ENCODE peak calls at places on chromosome 12, in five cellular contexts. L is HCT116, D is prostate gland, M is MM.1S, P is NB4. E is an unnamed sample.

GRCh38 chr12:117294206-117294605 is 67.2 kb downstream of the NOS1 start:
- DNase-seq in L (no peak), D (no peak), M (no peak), P (peak), E (no peak)

GRCh38 chr12:80781313-80781712 is 64.6 kb downstream of the MYF5 start:
- DNase-seq in L (no peak), D (no peak), M (no peak), P (no peak), E (no peak)

GRCh38 chr12:89970646-89971192 is 262.1 kb upstream of the ATP2B1 start:
- DNase-seq in L (no peak), D (no peak), M (no peak), P (no peak), E (no peak)

GRCh38 chr12:85733441-85733840 is 102.8 kb downstream of the RASSF9 start:
- DNase-seq in L (no peak), D (no peak), M (no peak), P (no peak), E (no peak)

GRCh38 chr12:61750604-61751003 is 509.6 kb upstream of the USP15 start:
- DNase-seq in L (no peak), D (no peak), M (no peak), P (no peak), E (no peak)

GRCh38 chr12:52945389-52946232 is 3.3 kb upstream of the KRT18 start:
- DNase-seq in L (no peak), D (no peak), M (no peak), P (no peak), E (no peak)

GRCh38 chr12:124592050-124592449 is 24.6 kb upstream of the NCOR2 start:
- DNase-seq in L (no peak), D (no peak), M (no peak), P (no peak), E (no peak)

GRCh38 chr12:96387981-96388380 is 12.3 kb downstream of the CDK17 start:
- DNase-seq in L (no peak), D (peak), M (no peak), P (no peak), E (peak)

GRCh38 chr12:107133462-107133861 is 40.1 kb upstream of the CRY1 start:
- DNase-seq in L (no peak), D (no peak), M (no peak), P (peak), E (no peak)

GRCh38 chr12:17793854-17794253 is 296.1 kb downstream of the RERGL start:
- DNase-seq in L (no peak), D (no peak), M (no peak), P (no peak), E (no peak)

GRCh38 chr12:40107803-40108620 is 2.1 kb upstream of the SLC2A13 start:
- DNase-seq in L (no peak), D (no peak), M (no peak), P (no peak), E (no peak)

GRCh38 chr12:126506426-126507182 is 1441.4 kb downstream of the AACS start:
- DNase-seq in L (no peak), D (no peak), M (peak), P (peak), E (no peak)

GRCh38 chr12:123267991-123268843 is 3.4 kb downstream of the CDK2AP1 start:
- DNase-seq in L (no peak), D (no peak), M (no peak), P (peak), E (no peak)

GRCh38 chr12:41932470-41932991 is 212.1 kb downstream of the GXYLT1 start:
- DNase-seq in L (no peak), D (no peak), M (no peak), P (peak), E (no peak)

GRCh38 chr12:110577717-110578521 is 5.2 kb downstream of the PPTC7 start:
- DNase-seq in L (peak), D (no peak), M (no peak), P (peak), E (no peak)

GRCh38 chr12:6058481-6059161 is 65.8 kb downstream of the VWF start:
- DNase-seq in L (no peak), D (no peak), M (no peak), P (no peak), E (no peak)

GRCh38 chr12:98592825-98593322 is 612 bp upstream of the SLC25A3 start:
- DNase-seq in L (no peak), D (no peak), M (peak), P (peak), E (no peak)

GRCh38 chr12:56299308-56299852 is 750 bp downstream of the CS start:
- DNase-seq in L (no peak), D (peak), M (peak), P (peak), E (peak)

GRCh38 chr12:112841891-112842290 is 50.3 kb downstream of the RPH3A start:
- DNase-seq in L (no peak), D (no peak), M (no peak), P (no peak), E (no peak)

GRCh38 chr12:89566615-89567014 is 40.8 kb upstream of the POC1B start:
- DNase-seq in L (no peak), D (no peak), M (no peak), P (peak), E (no peak)

GRCh38 chr12:26557326-26557725 is 275.7 kb downstream of the ITPR2 start:
- DNase-seq in L (no peak), D (no peak), M (no peak), P (no peak), E (no peak)

GRCh38 chr12:70757830-70758493 is 120.7 kb upstream of the PTPRB start:
- DNase-seq in L (no peak), D (no peak), M (no peak), P (no peak), E (no peak)

GRCh38 chr12:1928439-1929121 is 10.1 kb upstream of the CACNA2D4 start:
- DNase-seq in L (no peak), D (no peak), M (no peak), P (no peak), E (no peak)

GRCh38 chr12:11171145-11171952 is at the start of gene SMIM10L1:
- DNase-seq in L (peak), D (peak), M (peak), P (peak), E (peak)

GRCh38 chr12:95205685-95206084 is 11.6 kb downstream of the FGD6 start:
- DNase-seq in L (no peak), D (peak), M (peak), P (no peak), E (no peak)

GRCh38 chr12:116376354-116377193 is 99.1 kb upstream of the MED13L start:
- DNase-seq in L (no peak), D (no peak), M (no peak), P (no peak), E (no peak)

GRCh38 chr12:51323966-51324895 is at the start of gene BIN2:
- DNase-seq in L (no peak), D (no peak), M (peak), P (peak), E (no peak)

GRCh38 chr12:50925920-50926319 is 26.4 kb upstream of the HIGD1C start:
- DNase-seq in L (no peak), D (no peak), M (no peak), P (no peak), E (no peak)

GRCh38 chr12:88816201-88816600 is 235.9 kb upstream of the KITLG start:
- DNase-seq in L (no peak), D (no peak), M (no peak), P (no peak), E (peak)

DNA sequence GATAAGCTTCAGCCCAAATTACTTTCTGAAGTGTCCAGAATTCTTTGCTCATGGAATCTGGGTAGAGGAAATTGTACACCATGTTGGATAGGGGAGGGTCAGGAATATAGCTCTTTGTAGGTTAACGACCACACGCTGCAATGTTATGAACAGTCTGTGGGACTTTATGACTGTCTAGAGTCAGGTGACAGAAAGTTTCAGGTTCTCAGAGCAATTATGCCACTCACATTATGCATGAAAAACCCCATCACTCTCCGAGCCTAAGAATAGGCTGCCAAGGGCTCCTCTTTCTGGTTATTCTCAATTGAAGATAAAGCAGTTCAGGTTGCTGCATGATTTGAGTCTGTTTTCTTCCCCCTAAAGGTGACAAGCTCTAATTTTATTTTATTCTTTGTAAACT is 430.9 kb downstream of the ATP23 start:
- DNase-seq in L (no peak), D (no peak), M (peak), P (no peak), E (no peak)
- H3K4me3 ChIP-seq in L (no peak), D (no peak), M (peak), P (no peak), E (no peak)

GRCh38 chr12:104288635-104289258 is 14.8 kb upstream of the EID3 start:
- DNase-seq in L (peak), D (peak), M (peak), P (peak), E (peak)
- TF ChIP-seq CTCF in L (no peak), D (no peak), M (no peak), P (no peak), E (no peak)

DNA sequence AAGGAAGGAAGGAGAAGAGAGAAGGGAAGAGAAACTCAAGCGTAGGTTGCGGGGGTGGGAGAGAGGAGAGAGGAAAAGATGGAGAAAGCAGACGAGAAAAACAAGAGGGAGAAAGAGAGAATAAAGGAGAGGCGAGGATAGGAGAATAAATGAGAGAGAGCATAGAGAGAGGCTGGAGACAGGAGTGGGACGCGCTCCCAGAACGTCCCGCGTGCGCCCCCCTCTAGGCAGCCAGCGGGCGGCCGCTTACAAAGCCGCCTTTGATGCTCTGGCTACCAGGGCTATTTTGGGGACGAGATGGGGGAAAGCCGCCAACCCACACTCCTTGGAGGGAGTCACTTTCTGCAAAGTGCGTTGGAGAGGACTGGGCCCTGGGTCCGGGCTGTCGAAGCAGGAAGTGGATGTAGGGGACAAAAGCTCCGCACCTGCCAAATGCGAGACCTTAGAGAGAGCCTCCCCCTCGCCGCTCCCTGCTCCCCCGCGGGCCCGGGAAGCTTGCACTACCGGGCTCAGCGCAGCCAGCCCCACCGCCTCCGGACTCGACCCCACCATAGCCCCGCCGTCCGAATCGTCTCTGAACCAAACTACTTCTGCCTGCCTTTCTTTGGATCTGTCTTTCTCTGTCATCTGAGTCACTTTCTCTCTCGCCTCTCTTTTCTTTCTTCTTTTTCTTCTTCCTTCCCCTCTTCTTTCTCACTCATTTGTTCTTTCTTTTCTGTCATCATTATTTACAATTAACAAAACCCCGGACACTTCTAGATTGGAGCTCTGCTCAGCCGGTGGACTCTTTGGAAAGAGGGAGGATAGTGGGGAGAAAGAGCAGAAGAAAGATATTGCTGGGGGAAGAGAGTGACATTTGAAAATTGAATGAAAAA is 8.0 kb downstream of the ASCL1 start:
- DNase-seq in L (no peak), D (no peak), M (no peak), P (no peak), E (no peak)
- H3K4me3 ChIP-seq in L (no peak), D (no peak), M (no peak), P (no peak), E (no peak)

GRCh38 chr12:54126696-54127537 is 61.9 kb downstream of the SMUG1 start:
- DNase-seq in L (no peak), D (no peak), M (no peak), P (peak), E (no peak)

GRCh38 chr12:54125950-54126695 is 62.7 kb downstream of the SMUG1 start:
- DNase-seq in L (no peak), D (no peak), M (no peak), P (no peak), E (no peak)

GRCh38 chr12:54128466-54128865 is 60.3 kb downstream of the SMUG1 start:
- DNase-seq in L (no peak), D (no peak), M (no peak), P (no peak), E (no peak)

GRCh38 chr12:54129028-54129903 is 59.5 kb downstream of the SMUG1 start:
- DNase-seq in L (no peak), D (no peak), M (no peak), P (no peak), E (no peak)

GRCh38 chr12:54127538-54128259 is 61.1 kb downstream of the SMUG1 start:
- DNase-seq in L (no peak), D (no peak), M (no peak), P (peak), E (no peak)
- TF ChIP-seq CTCF in L (no peak), D (no peak), M (no peak), P (no peak), E (no peak)

GRCh38 chr12:69421548-69421947 is 48.6 kb upstream of the FRS2 start:
- DNase-seq in L (no peak), D (no peak), M (no peak), P (no peak), E (no peak)

GRCh38 chr12:69423037-69423905 is 46.9 kb upstream of the FRS2 start:
- DNase-seq in L (no peak), D (no peak), M (no peak), P (no peak), E (no peak)

GRCh38 chr12:69430942-69431603 is 39.1 kb upstream of the FRS2 start:
- DNase-seq in L (no peak), D (no peak), M (peak), P (no peak), E (no peak)

GRCh38 chr12:69428351-69429048 is 41.7 kb upstream of the FRS2 start:
- DNase-seq in L (no peak), D (no peak), M (no peak), P (no peak), E (no peak)

DNA sequence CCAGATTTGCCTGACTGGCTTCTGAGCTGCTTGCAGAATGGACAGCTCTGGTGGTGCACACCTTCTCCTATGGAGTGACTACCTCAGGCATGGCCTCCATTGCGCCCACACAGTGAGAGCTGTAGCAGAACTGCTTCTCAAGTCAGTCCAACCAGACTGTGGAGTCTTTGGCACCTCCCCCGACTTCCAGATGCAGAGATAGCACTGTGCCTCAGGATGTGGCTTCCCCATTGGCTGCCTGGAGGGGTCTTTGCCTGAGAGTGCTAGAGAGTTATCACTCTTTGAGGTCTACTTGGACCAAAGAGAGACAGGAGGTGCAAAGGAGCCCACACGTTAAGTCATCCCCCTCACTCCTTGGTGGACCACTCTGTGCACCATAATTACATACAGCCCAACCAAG is 44.8 kb upstream of the FRS2 start:
- DNase-seq in L (no peak), D (no peak), M (no peak), P (peak), E (no peak)
- H3K4me3 ChIP-seq in L (no peak), D (no peak), M (no peak), P (no peak), E (no peak)